ENCODE peak calls at places on chromosome 20, in ten cellular contexts. D is HT-29, F is NCI-H774, Z is AML-193, S is NCI-H187 treated with DMSO at 0.1 percent for 48 hours, J is ovary, L is HEK293T, C is GM12865, G is NCI-H1092 treated with DMSO at 0.1 percent for 48 hours, Y is D341Med. N is an unnamed sample.

GRCh38 chr20:63381781-63382431 is 20.8 kb upstream of the CHRNA4 start:
- DNase-seq in D (peak; percentile 45), L (peak; percentile 76), Y (peak; percentile 90), S (no peak), F (no peak), C (no peak), J (no peak), G (peak; percentile 17), Z (no peak), N (no peak)

GRCh38 chr20:33713865-33714367 is 6.2 kb downstream of the PXMP4 start:
- DNase-seq in F (no peak), S (no peak), G (no peak), J (no peak), Z (no peak), L (no peak), C (no peak), D (no peak), Y (no peak), N (no peak)

GRCh38 chr20:50415516-50416268 is 94.5 kb upstream of the PTPN1 start:
- DNase-seq in Y (no peak), L (no peak), J (peak; percentile 100), G (no peak), D (peak; percentile 96), Z (no peak), C (no peak), F (no peak), S (no peak), N (peak; percentile 93)

GRCh38 chr20:46802696-46803445 is 91.8 kb upstream of the EYA2 start:
- DNase-seq in L (no peak), S (no peak), J (no peak), Z (no peak), Y (peak; percentile 76), F (no peak), G (peak; percentile 15), D (no peak), C (no peak), N (no peak)

GRCh38 chr20:11305406-11305805 is 612.3 kb upstream of the BTBD3 start:
- DNase-seq in J (no peak), G (no peak), Y (no peak), D (no peak), C (peak; percentile 24), S (no peak), F (peak; percentile 52), Z (no peak), L (no peak), N (no peak)

GRCh38 chr20:41879151-41879550 is 261.0 kb upstream of the CHD6 start:
- DNase-seq in Z (no peak), S (no peak), F (no peak), L (no peak), G (no peak), D (no peak), C (no peak), Y (no peak), J (no peak), N (no peak)

GRCh38 chr20:34560141-34560523 is 1.6 kb downstream of the MAP1LC3A start:
- DNase-seq in Y (no peak), S (no peak), G (no peak), C (no peak), Z (no peak), D (no peak), J (peak; percentile 44), F (no peak), L (no peak), N (no peak)

GRCh38 chr20:38870733-38871559 is 55.3 kb upstream of the FAM83D start:
- DNase-seq in G (no peak), J (no peak), L (no peak), S (peak; percentile 25), Z (no peak), F (no peak), D (no peak), C (peak; percentile 51), Y (no peak), N (no peak)